ENCODE peak calls at places on chromosome 1, in five cellular contexts. One of them, this sample, is unnamed.

GRCh38 chr1:32759997-32760623 is 57.0 kb downstream of the YARS1 start:
- DNase-seq in fibroblast of pulmonary artery: peak
- DNase-seq in lung: peak
- DNase-seq in activated effector memory CD4-positive, alpha-beta T cell treated with Interleukin-2 at 50 U/mL for 16 hours: no peak
- DNase-seq in nucleus accumbens: no peak
- DNase-seq in this sample: no peak

GRCh38 chr1:207097871-207098324 is 6.1 kb upstream of the C4BPA start:
- DNase-seq in fibroblast of pulmonary artery: no peak
- DNase-seq in lung: no peak
- DNase-seq in activated effector memory CD4-positive, alpha-beta T cell treated with Interleukin-2 at 50 U/mL for 16 hours: no peak
- DNase-seq in nucleus accumbens: no peak
- DNase-seq in this sample: no peak

GRCh38 chr1:161206411-161207140 is 4.4 kb downstream of the NDUFS2 start:
- DNase-seq in fibroblast of pulmonary artery: peak
- DNase-seq in lung: no peak
- DNase-seq in activated effector memory CD4-positive, alpha-beta T cell treated with Interleukin-2 at 50 U/mL for 16 hours: no peak
- DNase-seq in nucleus accumbens: no peak
- DNase-seq in this sample: no peak

GRCh38 chr1:156750191-156750931 is 1.1 kb downstream of the HDGF start:
- DNase-seq in fibroblast of pulmonary artery: no peak
- DNase-seq in lung: peak
- DNase-seq in activated effector memory CD4-positive, alpha-beta T cell treated with Interleukin-2 at 50 U/mL for 16 hours: no peak
- DNase-seq in nucleus accumbens: no peak
- DNase-seq in this sample: no peak

GRCh38 chr1:43565600-43566360 is 35.1 kb downstream of the PTPRF start:
- DNase-seq in fibroblast of pulmonary artery: peak
- DNase-seq in lung: no peak
- DNase-seq in activated effector memory CD4-positive, alpha-beta T cell treated with Interleukin-2 at 50 U/mL for 16 hours: peak
- DNase-seq in nucleus accumbens: peak
- DNase-seq in this sample: no peak

GRCh38 chr1:234886081-234886874 is 242.4 kb downstream of the TOMM20 start:
- DNase-seq in fibroblast of pulmonary artery: peak
- DNase-seq in lung: no peak
- DNase-seq in activated effector memory CD4-positive, alpha-beta T cell treated with Interleukin-2 at 50 U/mL for 16 hours: no peak
- DNase-seq in nucleus accumbens: no peak
- DNase-seq in this sample: no peak

GRCh38 chr1:29202584-29203340 is 21.1 kb upstream of the SRSF4 start:
- DNase-seq in fibroblast of pulmonary artery: peak
- DNase-seq in lung: peak
- DNase-seq in activated effector memory CD4-positive, alpha-beta T cell treated with Interleukin-2 at 50 U/mL for 16 hours: peak
- DNase-seq in nucleus accumbens: peak
- DNase-seq in this sample: peak

GRCh38 chr1:63779338-63779819 is 5.6 kb downstream of the ROR1 start:
- DNase-seq in fibroblast of pulmonary artery: no peak
- DNase-seq in lung: no peak
- DNase-seq in activated effector memory CD4-positive, alpha-beta T cell treated with Interleukin-2 at 50 U/mL for 16 hours: no peak
- DNase-seq in nucleus accumbens: no peak
- DNase-seq in this sample: peak

GRCh38 chr1:229119876-229120275 is 151.0 kb upstream of the RAB4A start:
- DNase-seq in fibroblast of pulmonary artery: no peak
- DNase-seq in lung: no peak
- DNase-seq in activated effector memory CD4-positive, alpha-beta T cell treated with Interleukin-2 at 50 U/mL for 16 hours: no peak
- DNase-seq in nucleus accumbens: no peak
- DNase-seq in this sample: no peak

GRCh38 chr1:34052565-34052964 is 112.5 kb downstream of the CSMD2 start:
- DNase-seq in fibroblast of pulmonary artery: no peak
- DNase-seq in lung: no peak
- DNase-seq in activated effector memory CD4-positive, alpha-beta T cell treated with Interleukin-2 at 50 U/mL for 16 hours: no peak
- DNase-seq in nucleus accumbens: no peak
- DNase-seq in this sample: no peak

GRCh38 chr1:31846484-31846883 is 30.7 kb upstream of the SPOCD1 start:
- DNase-seq in fibroblast of pulmonary artery: no peak
- DNase-seq in lung: no peak
- DNase-seq in activated effector memory CD4-positive, alpha-beta T cell treated with Interleukin-2 at 50 U/mL for 16 hours: no peak
- DNase-seq in nucleus accumbens: no peak
- DNase-seq in this sample: no peak

GRCh38 chr1:58907398-58907797 is 123.6 kb upstream of the JUN start:
- DNase-seq in fibroblast of pulmonary artery: no peak
- DNase-seq in lung: no peak
- DNase-seq in activated effector memory CD4-positive, alpha-beta T cell treated with Interleukin-2 at 50 U/mL for 16 hours: no peak
- DNase-seq in nucleus accumbens: no peak
- DNase-seq in this sample: peak

GRCh38 chr1:2542262-2542915 is 12.3 kb upstream of the HES5 start:
- DNase-seq in fibroblast of pulmonary artery: no peak
- DNase-seq in lung: no peak
- DNase-seq in activated effector memory CD4-positive, alpha-beta T cell treated with Interleukin-2 at 50 U/mL for 16 hours: no peak
- DNase-seq in nucleus accumbens: no peak
- DNase-seq in this sample: no peak

GRCh38 chr1:68969430-68969829 is 472.5 kb upstream of the DEPDC1 start:
- DNase-seq in fibroblast of pulmonary artery: no peak
- DNase-seq in lung: no peak
- DNase-seq in activated effector memory CD4-positive, alpha-beta T cell treated with Interleukin-2 at 50 U/mL for 16 hours: no peak
- DNase-seq in nucleus accumbens: no peak
- DNase-seq in this sample: no peak

GRCh38 chr1:66256629-66257575 is 277.1 kb upstream of the SGIP1 start:
- DNase-seq in fibroblast of pulmonary artery: no peak
- DNase-seq in lung: no peak
- DNase-seq in activated effector memory CD4-positive, alpha-beta T cell treated with Interleukin-2 at 50 U/mL for 16 hours: no peak
- DNase-seq in nucleus accumbens: no peak
- DNase-seq in this sample: no peak

GRCh38 chr1:41876533-41877445 is 41.9 kb downstream of the HIVEP3 start:
- DNase-seq in fibroblast of pulmonary artery: peak
- DNase-seq in lung: no peak
- DNase-seq in activated effector memory CD4-positive, alpha-beta T cell treated with Interleukin-2 at 50 U/mL for 16 hours: no peak
- DNase-seq in nucleus accumbens: no peak
- DNase-seq in this sample: no peak

GRCh38 chr1:204576422-204576821 is 60.2 kb downstream of the MDM4 start:
- DNase-seq in fibroblast of pulmonary artery: no peak
- DNase-seq in lung: no peak
- DNase-seq in activated effector memory CD4-positive, alpha-beta T cell treated with Interleukin-2 at 50 U/mL for 16 hours: no peak
- DNase-seq in nucleus accumbens: no peak
- DNase-seq in this sample: no peak

GRCh38 chr1:199522936-199523335 is 504.6 kb upstream of the NR5A2 start:
- DNase-seq in fibroblast of pulmonary artery: peak
- DNase-seq in lung: no peak
- DNase-seq in activated effector memory CD4-positive, alpha-beta T cell treated with Interleukin-2 at 50 U/mL for 16 hours: no peak
- DNase-seq in nucleus accumbens: no peak
- DNase-seq in this sample: no peak

GRCh38 chr1:183167676-183168075 is 18.4 kb upstream of the LAMC2 start:
- DNase-seq in fibroblast of pulmonary artery: no peak
- DNase-seq in lung: no peak
- DNase-seq in activated effector memory CD4-positive, alpha-beta T cell treated with Interleukin-2 at 50 U/mL for 16 hours: no peak
- DNase-seq in nucleus accumbens: no peak
- DNase-seq in this sample: no peak

GRCh38 chr1:207366022-207366421 is 44.5 kb downstream of the CD55 start:
- DNase-seq in fibroblast of pulmonary artery: no peak
- DNase-seq in lung: no peak
- DNase-seq in activated effector memory CD4-positive, alpha-beta T cell treated with Interleukin-2 at 50 U/mL for 16 hours: no peak
- DNase-seq in nucleus accumbens: no peak
- DNase-seq in this sample: no peak

GRCh38 chr1:103859721-103860120 is 110.0 kb downstream of the AMY1C start:
- DNase-seq in fibroblast of pulmonary artery: no peak
- DNase-seq in lung: no peak
- DNase-seq in activated effector memory CD4-positive, alpha-beta T cell treated with Interleukin-2 at 50 U/mL for 16 hours: no peak
- DNase-seq in nucleus accumbens: no peak
- DNase-seq in this sample: no peak

GRCh38 chr1:67439277-67440029 is 9.3 kb upstream of the SERBP1 start:
- DNase-seq in fibroblast of pulmonary artery: no peak
- DNase-seq in lung: no peak
- DNase-seq in activated effector memory CD4-positive, alpha-beta T cell treated with Interleukin-2 at 50 U/mL for 16 hours: no peak
- DNase-seq in nucleus accumbens: no peak
- DNase-seq in this sample: no peak

GRCh38 chr1:205714190-205714905 is 34.0 kb upstream of the SLC45A3 start:
- DNase-seq in fibroblast of pulmonary artery: peak
- DNase-seq in lung: no peak
- DNase-seq in activated effector memory CD4-positive, alpha-beta T cell treated with Interleukin-2 at 50 U/mL for 16 hours: no peak
- DNase-seq in nucleus accumbens: peak
- DNase-seq in this sample: no peak

GRCh38 chr1:72281637-72282270 is 585 bp downstream of the NEGR1 start:
- DNase-seq in fibroblast of pulmonary artery: no peak
- DNase-seq in lung: no peak
- DNase-seq in activated effector memory CD4-positive, alpha-beta T cell treated with Interleukin-2 at 50 U/mL for 16 hours: no peak
- DNase-seq in nucleus accumbens: no peak
- DNase-seq in this sample: no peak

GRCh38 chr1:198726455-198726854 is 87.6 kb downstream of the PTPRC start:
- DNase-seq in fibroblast of pulmonary artery: peak
- DNase-seq in lung: no peak
- DNase-seq in activated effector memory CD4-positive, alpha-beta T cell treated with Interleukin-2 at 50 U/mL for 16 hours: no peak
- DNase-seq in nucleus accumbens: no peak
- DNase-seq in this sample: no peak

GRCh38 chr1:214332950-214333798 is 52.2 kb downstream of the SMYD2 start:
- DNase-seq in fibroblast of pulmonary artery: peak
- DNase-seq in lung: peak
- DNase-seq in activated effector memory CD4-positive, alpha-beta T cell treated with Interleukin-2 at 50 U/mL for 16 hours: no peak
- DNase-seq in nucleus accumbens: no peak
- DNase-seq in this sample: no peak

GRCh38 chr1:91427741-91428140 is 23.1 kb upstream of the HFM1 start:
- DNase-seq in fibroblast of pulmonary artery: no peak
- DNase-seq in lung: no peak
- DNase-seq in activated effector memory CD4-positive, alpha-beta T cell treated with Interleukin-2 at 50 U/mL for 16 hours: no peak
- DNase-seq in nucleus accumbens: no peak
- DNase-seq in this sample: no peak

GRCh38 chr1:15304708-15305326 is 57.8 kb downstream of the FHAD1 start:
- DNase-seq in fibroblast of pulmonary artery: peak
- DNase-seq in lung: peak
- DNase-seq in activated effector memory CD4-positive, alpha-beta T cell treated with Interleukin-2 at 50 U/mL for 16 hours: peak
- DNase-seq in nucleus accumbens: peak
- DNase-seq in this sample: no peak